ENCODE peak calls at places on chromosomes 5 and 9, in six cellular contexts. K, W, S, D, X and Q are unnamed samples.
A peak's percentile ranks its signal among the peaks of the same experiment; 100 is the strongest.

GRCh38 chr9:87445646-87446045 is 52.0 kb upstream of the DAPK1 start:
- DNase-seq in K (peak; percentile 48), W (no peak), S (peak; percentile 10), D (peak; percentile 44), X (peak; percentile 60), Q (no peak)

GRCh38 chr5:78889759-78890158 is 95.4 kb downstream of the ARSB start:
- DNase-seq in K (no peak), W (no peak), S (peak; percentile 82), D (no peak), X (no peak), Q (no peak)

GRCh38 chr9:110464321-110464720 is 115.2 kb downstream of the SVEP1 start:
- DNase-seq in K (peak; percentile 10), W (no peak), S (peak; percentile 2), D (no peak), X (no peak), Q (no peak)

GRCh38 chr5:140312067-140312790 is 9.3 kb upstream of the PFDN1 start:
- DNase-seq in K (peak; percentile 48), W (peak; percentile 79), S (peak; percentile 95), D (no peak), X (no peak), Q (peak; percentile 68)

GRCh38 chr9:85522459-85523092 is 219.2 kb downstream of the AGTPBP1 start:
- DNase-seq in K (peak; percentile 64), W (no peak), S (peak; percentile 51), D (peak; percentile 59), X (peak; percentile 25), Q (no peak)

GRCh38 chr5:138989720-138990119 is 114.6 kb upstream of the LRRTM2 start:
- DNase-seq in K (no peak), W (peak; percentile 24), S (no peak), D (no peak), X (no peak), Q (no peak)

GRCh38 chr5:116303810-116304209 is 219.0 kb downstream of the COMMD10 start:
- DNase-seq in K (no peak), W (no peak), S (no peak), D (no peak), X (no peak), Q (no peak)

GRCh38 chr9:125409217-125409636 is 147.6 kb downstream of the GAPVD1 start:
- DNase-seq in K (peak; percentile 36), W (no peak), S (peak; percentile 16), D (no peak), X (no peak), Q (no peak)

GRCh38 chr9:2335260-2335659 is 286.3 kb upstream of the VLDLR start:
- DNase-seq in K (no peak), W (no peak), S (no peak), D (no peak), X (no peak), Q (no peak)

GRCh38 chr5:58672521-58672920 is 89.6 kb downstream of the RAB3C start:
- DNase-seq in K (no peak), W (no peak), S (no peak), D (no peak), X (no peak), Q (no peak)

GRCh38 chr5:96734871-96735325 is 72.7 kb downstream of the CAST start:
- DNase-seq in K (no peak), W (no peak), S (peak; percentile 87), D (no peak), X (no peak), Q (peak; percentile 42)

GRCh38 chr9:124518116-124518515 is 10.9 kb upstream of the NR5A1 start:
- DNase-seq in K (no peak), W (no peak), S (no peak), D (no peak), X (no peak), Q (no peak)

GRCh38 chr9:76441551-76442322 is 17.2 kb upstream of the GCNT1 start:
- DNase-seq in K (no peak), W (no peak), S (peak; percentile 34), D (no peak), X (no peak), Q (no peak)

GRCh38 chr5:8184455-8185063 is 315.6 kb downstream of the MTRR start:
- DNase-seq in K (peak; percentile 53), W (no peak), S (peak; percentile 27), D (peak; percentile 50), X (peak; percentile 30), Q (no peak)

GRCh38 chr5:62969409-62970120 is 390.9 kb downstream of the LRRC70 start:
- DNase-seq in K (no peak), W (no peak), S (no peak), D (no peak), X (no peak), Q (no peak)

GRCh38 chr5:65738305-65738704 is 16.3 kb downstream of the NLN start:
- DNase-seq in K (no peak), W (no peak), S (no peak), D (no peak), X (no peak), Q (no peak)
- H3K4me3 ChIP-seq in K (no peak overlapping the region), W (no peak overlapping the region), S (no peak overlapping the region), D (no peak overlapping the region), X (no peak overlapping the region), Q (no peak overlapping the region)

GRCh38 chr9:16726023-16726422 is 144.4 kb downstream of the BNC2 start:
- DNase-seq in K (peak; percentile 61), W (no peak), S (peak; percentile 15), D (peak; percentile 10), X (no peak), Q (no peak)
- TF ChIP-seq CTCF in K (no peak), W (peak; percentile 16), S (no peak), D (peak; percentile 39), X (peak; percentile 42), Q (no peak)

GRCh38 chr9:137589441-137590122 is 730 bp downstream of the ZMYND19 start:
- DNase-seq in K (peak; percentile 42), W (no peak), S (peak; percentile 27), D (peak; percentile 48), X (no peak), Q (no peak)
- H3K4me3 ChIP-seq in K (peak overlapping the region; percentile 78), W (peak overlapping the region; percentile 75), S (peak overlapping the region; percentile 73), D (peak overlapping the region; percentile 72), X (peak overlapping the region; percentile 99), Q (peak overlapping the region; percentile 70)

DNA sequence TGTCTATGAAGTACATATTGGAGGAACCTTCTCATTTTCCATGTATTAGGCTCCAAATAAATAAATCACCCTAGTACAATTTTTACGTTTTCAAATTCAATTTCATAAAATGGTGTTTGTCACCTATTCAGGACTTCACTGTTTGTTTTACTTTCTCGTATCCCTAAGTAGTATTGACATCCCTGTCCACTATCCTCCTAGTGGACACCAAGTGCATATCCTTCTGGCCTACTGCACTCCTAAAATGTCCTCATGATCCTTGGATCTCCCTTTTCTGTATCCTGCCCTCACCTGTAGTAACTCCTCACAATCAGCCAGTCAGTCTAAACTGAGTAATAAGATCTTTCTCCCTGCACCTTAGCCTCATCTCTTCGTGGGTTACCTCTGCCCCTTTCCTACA is 539.9 kb downstream of the DMRTA1 start:
- DNase-seq in K (no peak), W (no peak), S (no peak), D (no peak), X (peak; percentile 1), Q (no peak)
- TF ChIP-seq CTCF in K (no peak), W (no peak), S (no peak), D (no peak), X (no peak), Q (no peak)

DNA sequence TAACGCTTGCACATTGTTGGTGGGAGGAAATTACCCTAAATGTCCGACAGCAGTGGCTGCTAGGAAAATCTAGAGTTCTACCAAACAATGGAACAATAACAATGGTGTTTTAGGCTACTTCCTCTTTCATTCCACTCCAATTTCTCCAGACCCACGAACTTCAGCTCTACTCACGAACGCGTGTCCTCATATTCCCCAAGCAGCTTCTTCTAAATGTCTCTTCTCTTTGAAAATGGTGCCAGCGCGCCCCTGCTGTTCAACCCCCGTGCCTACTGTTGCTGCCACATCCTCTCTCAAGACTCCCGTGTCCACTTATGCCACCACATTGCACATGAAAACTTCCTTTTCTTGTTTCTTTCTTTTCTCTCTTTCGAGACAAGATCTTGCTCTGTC is 25.6 kb downstream of the OR2V2 start:
- DNase-seq in K (peak; percentile 70), W (no peak), S (peak; percentile 72), D (no peak), X (no peak), Q (no peak)
- H3K4me3 ChIP-seq in K (peak overlapping the region; percentile 55), W (no peak overlapping the region), S (peak overlapping the region; percentile 45), D (peak overlapping the region; percentile 4), X (peak overlapping the region; percentile 50), Q (peak overlapping the region; percentile 23)